ENCODE peak calls at places on chromosomes 4 and X, in five cellular contexts. Q is HepG2, G is K562, K is GM12878, A is H1. B is an unnamed sample.

GRCh38 chr4:17030543-17030942 is 132.1 kb upstream of the LDB2 start:
- DNase-seq in Q (no peak), G (no peak), K (no peak), A (no peak), B (no peak)

GRCh38 chr4:24433515-24434192 is 150.7 kb downstream of the DHX15 start:
- DNase-seq in Q (no peak), G (no peak), K (no peak), A (no peak), B (no peak)

GRCh38 chrX:40966204-40966820 is 118.9 kb upstream of the USP9X start:
- DNase-seq in Q (no peak), G (no peak), K (no peak), A (no peak), B (no peak)

GRCh38 chr4:15020502-15021286 is 18.4 kb downstream of the CPEB2 start:
- DNase-seq in Q (no peak), G (no peak), K (peak), A (no peak), B (no peak)

GRCh38 chr4:88661724-88662123 is 35.9 kb downstream of the NAP1L5 start:
- DNase-seq in Q (no peak), G (no peak), K (no peak), A (no peak), B (no peak)

GRCh38 chr4:53043900-53044650 is 182.0 kb downstream of the RASL11B start:
- DNase-seq in Q (no peak), G (no peak), K (no peak), A (no peak), B (no peak)

GRCh38 chr4:189088783-189089182 is 851.9 kb upstream of the FRG1 start:
- DNase-seq in Q (no peak), G (no peak), K (no peak), A (no peak), B (no peak)

GRCh38 chr4:24805036-24805435 is 9.7 kb downstream of the SOD3 start:
- DNase-seq in Q (no peak), G (no peak), K (no peak), A (no peak), B (no peak)

GRCh38 chr4:76804060-76804459 is 93.9 kb downstream of the SOWAHB start:
- DNase-seq in Q (no peak), G (no peak), K (no peak), A (no peak), B (peak)

GRCh38 chr4:184471872-184472539 is 2.3 kb downstream of the IRF2 start:
- DNase-seq in Q (no peak), G (no peak), K (no peak), A (no peak), B (no peak)

GRCh38 chr4:138405439-138405838 is 163.3 kb upstream of the SLC7A11 start:
- DNase-seq in Q (no peak), G (no peak), K (peak), A (no peak), B (no peak)

GRCh38 chrX:151871244-151871643 is 41.4 kb upstream of the MAGEA4 start:
- DNase-seq in Q (peak), G (no peak), K (no peak), A (no peak), B (no peak)

GRCh38 chr4:52103314-52103713 is 52.2 kb downstream of the SPATA18 start:
- DNase-seq in Q (no peak), G (no peak), K (no peak), A (no peak), B (peak)

GRCh38 chr4:184165291-184165690 is 52.4 kb downstream of the ENPP6 start:
- DNase-seq in Q (no peak), G (no peak), K (no peak), A (no peak), B (peak)

GRCh38 chrX:150966235-150966634 is 16.9 kb upstream of the HMGB3 start:
- DNase-seq in Q (no peak), G (no peak), K (no peak), A (no peak), B (no peak)

GRCh38 chrX:66162331-66162822 is 1.7 kb upstream of the HEPH start:
- DNase-seq in Q (no peak), G (peak), K (peak), A (no peak), B (no peak)

GRCh38 chrX:15930585-15930984 is 76.0 kb upstream of the AP1S2 start:
- DNase-seq in Q (no peak), G (no peak), K (peak), A (no peak), B (peak)

GRCh38 chr4:94364527-94364926 is 21.9 kb upstream of the HPGDS start:
- DNase-seq in Q (no peak), G (no peak), K (no peak), A (no peak), B (no peak)

GRCh38 chrX:56228914-56229313 is 3.2 kb upstream of the KLF8 start:
- DNase-seq in Q (no peak), G (no peak), K (no peak), A (no peak), B (peak)

GRCh38 chrX:56233100-56233499 is 944 bp downstream of the KLF8 start:
- DNase-seq in Q (no peak), G (no peak), K (no peak), A (no peak), B (peak)

GRCh38 chrX:56231706-56232105 is 450 bp upstream of the KLF8 start:
- DNase-seq in Q (no peak), G (no peak), K (no peak), A (no peak), B (peak)

GRCh38 chrX:56233682-56234081 is 1.5 kb downstream of the KLF8 start:
- DNase-seq in Q (no peak), G (no peak), K (peak), A (peak), B (peak)

DNA sequence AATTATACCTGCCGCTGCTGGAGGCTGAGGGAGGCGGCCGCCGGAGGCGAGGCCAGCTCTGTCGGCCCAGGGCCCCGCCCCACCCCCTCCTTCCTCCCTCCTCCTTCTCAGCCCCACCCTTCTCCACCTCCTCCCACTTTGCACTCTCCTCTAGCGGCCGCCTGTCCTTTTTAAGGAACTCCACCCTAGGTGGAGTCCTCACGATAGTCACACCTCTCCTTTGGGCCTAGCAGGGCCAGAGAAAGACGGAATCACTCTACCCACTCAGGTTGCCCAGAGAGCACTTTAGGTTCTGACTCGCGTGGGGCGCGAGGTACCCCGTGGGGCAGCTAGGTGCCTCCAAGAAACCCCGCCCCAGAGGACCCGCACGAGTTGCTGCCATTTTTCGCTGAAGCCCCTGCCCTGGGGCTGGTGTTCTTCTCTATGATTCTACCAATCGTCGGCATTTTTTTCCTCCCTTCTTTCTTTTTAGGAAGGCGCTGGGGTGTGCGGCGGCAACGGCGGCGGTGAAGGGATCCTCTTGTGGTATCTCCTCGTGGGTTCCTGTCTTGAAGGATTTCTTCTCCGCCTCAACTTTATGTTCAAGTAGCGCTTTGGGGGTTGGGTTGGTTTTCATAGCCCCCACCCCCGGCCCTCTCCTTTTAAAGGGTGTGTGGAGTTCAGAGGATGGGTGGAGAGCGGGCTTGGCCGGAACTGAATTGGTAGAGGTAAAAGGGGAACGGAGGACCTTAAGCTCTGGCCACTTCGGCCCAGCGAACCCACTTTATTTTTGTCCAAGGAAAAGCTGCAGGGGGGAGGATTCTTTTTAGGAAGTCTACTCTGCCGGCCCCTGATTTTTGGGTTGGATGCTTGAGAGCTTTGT is at the start of gene KLF8:
- DNase-seq in Q (no peak), G (peak), K (no peak), A (no peak), B (peak)
- TF ChIP-seq CREB1 in Q (no peak), G (no peak), K (no peak), A (no peak), B (no peak)

DNA sequence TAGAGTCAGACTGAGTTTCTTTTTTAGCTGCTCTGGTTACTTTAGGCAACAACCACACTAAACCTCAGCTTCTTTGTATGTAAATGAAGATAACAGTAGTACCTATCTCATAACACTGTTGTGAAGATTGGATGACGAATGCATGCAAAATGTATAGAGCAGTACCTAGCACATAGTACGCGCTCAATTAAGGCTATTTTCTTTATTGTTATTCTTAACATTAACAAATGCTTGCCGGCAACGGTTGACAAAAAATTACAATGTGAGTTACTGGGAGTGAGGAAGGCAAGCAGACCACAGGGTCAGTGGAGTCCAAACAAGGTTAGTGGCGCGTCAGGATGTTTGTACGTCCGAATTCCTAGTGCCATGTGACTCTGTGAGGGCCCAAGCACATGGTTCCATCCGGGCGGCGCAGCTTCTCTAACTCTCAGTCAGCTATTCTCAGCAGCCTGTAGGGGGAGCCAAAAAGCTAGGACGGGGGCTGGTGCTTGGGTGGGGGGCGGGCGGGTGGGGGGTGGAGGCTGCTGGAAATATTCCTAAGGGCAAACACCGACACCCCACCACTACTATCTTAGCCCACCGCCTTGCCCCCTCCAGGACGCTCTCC is 795 bp upstream of the NALF2 start:
- DNase-seq in Q (peak), G (no peak), K (no peak), A (no peak), B (peak)
- H3K27ac ChIP-seq in Q (peak), G (no peak), K (no peak), A (no peak), B (no peak)

GRCh38 chr4:181967401-181967800 is 275.8 kb upstream of the TENM3 start:
- DNase-seq in Q (no peak), G (no peak), K (no peak), A (no peak), B (no peak)

GRCh38 chr4:181970356-181970755 is 272.8 kb upstream of the TENM3 start:
- DNase-seq in Q (no peak), G (no peak), K (no peak), A (no peak), B (no peak)

GRCh38 chr4:181968371-181968770 is 274.8 kb upstream of the TENM3 start:
- DNase-seq in Q (no peak), G (no peak), K (no peak), A (no peak), B (no peak)

GRCh38 chr4:181971411-181971810 is 271.8 kb upstream of the TENM3 start:
- DNase-seq in Q (no peak), G (no peak), K (no peak), A (no peak), B (no peak)

GRCh38 chr4:181971973-181972372 is 271.2 kb upstream of the TENM3 start:
- DNase-seq in Q (no peak), G (no peak), K (no peak), A (no peak), B (no peak)
- TF ChIP-seq CREB1 in Q (no peak), G (no peak), K (no peak), A (no peak), B (no peak)

GRCh38 chrX:153592091-153592833 is 6.7 kb downstream of the CCNQ start:
- DNase-seq in Q (no peak), G (no peak), K (no peak), A (no peak), B (no peak)

GRCh38 chrX:153593811-153594500 is 5.0 kb downstream of the CCNQ start:
- DNase-seq in Q (no peak), G (no peak), K (no peak), A (no peak), B (no peak)

GRCh38 chrX:153590961-153591956 is 7.7 kb downstream of the CCNQ start:
- DNase-seq in Q (no peak), G (no peak), K (no peak), A (no peak), B (no peak)

GRCh38 chrX:153595387-153595786 is 3.6 kb downstream of the CCNQ start:
- DNase-seq in Q (no peak), G (no peak), K (no peak), A (no peak), B (no peak)

DNA sequence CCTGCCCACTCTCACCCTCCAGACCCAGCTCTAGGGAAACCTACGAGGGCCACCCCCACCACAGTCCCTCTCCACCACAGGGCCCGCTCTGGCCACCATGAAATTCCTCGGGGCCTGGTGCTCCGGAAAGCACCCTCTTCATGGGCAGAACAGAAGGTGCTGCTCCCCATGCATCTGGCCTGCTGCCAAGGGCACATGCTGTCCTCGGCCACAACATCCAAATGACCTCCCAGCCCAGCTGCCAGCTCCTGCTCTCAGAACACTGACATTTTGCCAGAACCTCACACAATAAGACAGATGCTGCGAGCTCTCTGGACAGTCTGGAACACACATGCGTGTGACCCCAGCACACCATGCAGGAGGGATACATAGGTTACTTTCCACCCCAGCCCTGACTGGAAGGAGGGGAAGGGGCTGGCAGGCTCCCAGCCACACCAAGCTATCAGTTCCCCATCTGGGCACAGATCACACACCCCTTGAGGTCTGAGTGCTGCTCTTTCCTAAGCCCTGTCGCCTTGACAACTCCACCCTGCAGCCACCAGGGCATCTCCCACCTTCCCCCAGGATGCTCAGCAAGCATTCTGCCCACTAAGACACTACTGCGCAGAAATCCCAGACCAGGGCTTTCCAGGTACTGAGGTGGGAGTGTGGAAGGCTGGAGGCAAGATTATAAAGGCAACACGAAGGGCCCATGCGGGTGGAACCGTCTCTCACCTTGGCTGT is 5.8 kb downstream of the CCNQ start:
- DNase-seq in Q (no peak), G (no peak), K (no peak), A (no peak), B (no peak)
- H3K27ac ChIP-seq in Q (no peak), G (no peak), K (no peak), A (no peak), B (no peak)

DNA sequence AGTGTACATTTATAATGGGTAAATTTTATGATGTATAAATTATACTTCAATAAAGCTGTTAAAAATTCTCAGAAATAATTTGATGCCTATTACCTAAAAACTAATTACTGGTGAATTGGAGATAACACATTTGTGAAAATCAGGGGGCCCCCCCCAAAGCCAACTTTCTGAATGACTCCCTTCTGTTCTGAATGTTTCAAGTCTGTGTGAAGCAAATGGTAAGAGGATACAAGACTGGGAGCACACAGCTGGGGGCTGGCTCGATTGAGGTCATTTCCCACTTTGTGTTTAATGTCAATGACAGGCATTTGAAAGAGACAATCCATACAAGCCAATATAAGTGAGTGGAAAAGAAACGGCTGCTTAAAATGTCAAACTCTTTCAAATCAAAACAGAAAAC is 155.8 kb downstream of the SH2D1A start:
- DNase-seq in Q (no peak), G (no peak), K (no peak), A (no peak), B (no peak)
- TF ChIP-seq CREB1 in Q (no peak), G (no peak), K (no peak), A (no peak), B (no peak)

DNA sequence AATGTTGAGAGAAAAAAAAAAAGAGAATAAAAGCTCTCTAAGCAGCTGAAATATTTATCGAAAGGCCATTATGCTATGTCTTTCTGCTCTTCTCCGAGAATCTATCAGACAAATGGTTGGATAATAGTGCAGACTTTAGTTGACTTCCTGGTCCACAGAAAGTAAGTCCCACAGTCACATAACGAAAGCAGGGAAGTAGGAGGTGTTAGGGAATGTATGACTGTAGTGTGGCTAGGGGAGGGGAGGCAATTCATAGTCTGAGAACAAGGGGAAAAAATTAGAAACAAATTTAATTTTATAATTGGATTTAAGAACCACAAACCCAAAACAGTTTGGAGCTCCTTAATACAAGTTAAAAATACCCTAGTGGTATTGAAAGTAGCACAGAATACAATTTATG is 79.7 kb upstream of the VEGFC start:
- DNase-seq in Q (no peak), G (no peak), K (no peak), A (no peak), B (no peak)
- H3K27ac ChIP-seq in Q (no peak), G (no peak), K (no peak), A (no peak), B (no peak)

DNA sequence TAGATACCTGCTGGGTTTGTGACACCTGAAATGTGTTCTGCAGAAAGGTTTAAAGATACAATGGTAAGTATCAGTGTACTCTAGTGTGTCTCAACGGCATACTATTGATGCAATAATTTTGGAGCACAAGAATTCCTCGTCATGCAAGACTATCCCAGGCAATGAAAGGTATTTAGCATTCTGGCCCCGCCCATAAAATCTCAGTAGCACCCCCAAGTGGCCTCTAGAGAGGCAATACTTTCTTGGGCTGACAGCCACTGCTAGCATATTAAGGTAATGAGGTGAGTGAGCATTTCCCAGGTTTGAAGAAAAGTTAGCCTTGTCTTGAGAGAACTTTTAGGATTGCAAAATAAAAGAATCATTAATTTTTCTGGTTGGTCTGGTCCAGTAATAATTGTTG is 24.0 kb downstream of the TAB3 start:
- DNase-seq in Q (peak), G (peak), K (no peak), A (no peak), B (peak)
- TF ChIP-seq CREB1 in Q (no peak), G (no peak), K (no peak), A (no peak), B (no peak)

GRCh38 chr4:48602763-48603162 is 112.7 kb downstream of the ZAR1 start:
- DNase-seq in Q (no peak), G (no peak), K (no peak), A (no peak), B (no peak)

GRCh38 chr4:48604527-48604926 is 114.5 kb downstream of the ZAR1 start:
- DNase-seq in Q (no peak), G (no peak), K (no peak), A (no peak), B (no peak)

GRCh38 chr4:48603366-48604003 is 113.4 kb downstream of the ZAR1 start:
- DNase-seq in Q (peak), G (no peak), K (no peak), A (no peak), B (no peak)

GRCh38 chr4:48602222-48602621 is 112.2 kb downstream of the ZAR1 start:
- DNase-seq in Q (no peak), G (no peak), K (no peak), A (no peak), B (no peak)

GRCh38 chr4:48604041-48604440 is 114.0 kb downstream of the ZAR1 start:
- DNase-seq in Q (no peak), G (no peak), K (no peak), A (no peak), B (no peak)
- H3K27ac ChIP-seq in Q (no peak), G (no peak), K (no peak), A (no peak), B (no peak)